ENCODE peak calls at places on chromosomes 12 and 14, in nine cellular contexts. V is NCI-H1105 treated with DMSO at 0.1 percent for 48 hours; H is mesenchymal stem cell; K is stimulated activated CD4-positive, alpha-beta T cell treated with anti-CD3 and anti-CD28 coated beads, Interleukin-15, amount 100 ng/mL, for 1 hour; G is nucleus accumbens; A is T-helper 17 cell; W is NCI-H1436; X is body of pancreas; Y is HT1080. S is an unnamed sample.
A peak's percentile ranks its signal among the peaks of the same experiment; 100 is the strongest.

GRCh38 chr14:64421166-64421565 is 33.0 kb downstream of the MTHFD1 start:
- DNase-seq in G (no peak), X (no peak), V (no peak), Y (peak; percentile 93), A (no peak), K (no peak), H (no peak), W (no peak), S (peak; percentile 49)

GRCh38 chr14:96649327-96649601 is 147.1 kb downstream of the PAPOLA start:
- DNase-seq in Y (no peak), A (no peak), H (no peak), X (no peak), V (no peak), K (no peak), G (no peak), W (no peak), S (no peak)

GRCh38 chr14:36022765-36023415 is 153.6 kb downstream of the PTCSC3 start:
- DNase-seq in G (no peak), V (no peak), X (no peak), K (no peak), H (no peak), Y (no peak), W (no peak), A (no peak), S (peak; percentile 91)

GRCh38 chr12:54734196-54734950 is 86.2 kb upstream of the DCD start:
- DNase-seq in G (no peak), K (no peak), A (no peak), H (no peak), Y (no peak), V (no peak), W (no peak), X (peak; percentile 64), S (no peak)

GRCh38 chr12:39824505-39825198 is 205.0 kb upstream of the ABCD2 start:
- DNase-seq in G (no peak), Y (no peak), V (no peak), X (no peak), K (no peak), W (no peak), A (no peak), H (peak; percentile 46), S (no peak)

GRCh38 chr12:45660330-45660729 is 69.2 kb upstream of the ARID2 start:
- DNase-seq in Y (peak; percentile 90), W (no peak), K (no peak), V (no peak), H (peak; percentile 53), G (no peak), A (no peak), X (peak; percentile 24), S (peak; percentile 51)

GRCh38 chr12:89239534-89239933 is 112.8 kb downstream of the DUSP6 start:
- DNase-seq in Y (no peak), H (no peak), W (no peak), V (peak; percentile 71), X (no peak), A (no peak), G (no peak), K (no peak), S (peak; percentile 12)

GRCh38 chr14:61608245-61609142 is 86.8 kb upstream of the HIF1A start:
- DNase-seq in Y (no peak), K (no peak), W (peak; percentile 89), G (peak; percentile 3), H (no peak), X (no peak), V (peak; percentile 99), A (no peak), S (peak; percentile 98)

GRCh38 chr14:94685166-94685581 is 73.0 kb downstream of the SERPINA3 start:
- DNase-seq in Y (no peak), K (no peak), H (no peak), X (no peak), V (no peak), A (no peak), W (no peak), G (no peak), S (no peak)

GRCh38 chr12:112479413-112479812 is 60.7 kb downstream of the PTPN11 start:
- DNase-seq in K (no peak), V (no peak), H (no peak), A (no peak), X (no peak), Y (no peak), G (no peak), W (no peak), S (no peak)

GRCh38 chr12:28611115-28611435 is 420.8 kb downstream of the CCDC91 start:
- DNase-seq in K (no peak), V (no peak), Y (peak; percentile 69), X (no peak), H (peak; percentile 85), G (no peak), A (no peak), W (no peak), S (no peak)

GRCh38 chr14:24310666-24311604 is at the start of gene LTB4R:
- DNase-seq in A (peak; percentile 62), X (peak; percentile 86), K (peak; percentile 46), V (no peak), Y (no peak), H (no peak), G (peak; percentile 19), W (peak; percentile 65), S (peak; percentile 95)

GRCh38 chr12:96510306-96510764 is 21.0 kb downstream of the CFAP54 start:
- DNase-seq in A (no peak), G (no peak), X (no peak), K (no peak), V (no peak), Y (no peak), H (no peak), W (no peak), S (no peak)

GRCh38 chr14:69766984-69767368 is at the start of gene SRSF5:
- DNase-seq in W (peak; percentile 95), G (peak; percentile 85), X (peak; percentile 97), V (peak; percentile 92), Y (peak; percentile 95), K (peak; percentile 89), A (peak; percentile 87), H (peak; percentile 98), S (peak; percentile 98)

S was measured in NCI-H69.